ENCODE peak calls at places on chromosomes 2 and 18, in seven cellular contexts. K is C1 segment of cervical spinal cord, U is HTR-8/SVneo, H is adipocyte, Z is activated T-cell treated with anti-CD3 and anti-CD28 coated beads for 48 hours, M is astrocyte of the spinal cord, G is lower lobe of right lung. F is an unnamed sample.

GRCh38 chr18:49668583-49669290 is 106.9 kb downstream of the LIPG start:
- DNase-seq in K (peak), U (no peak), H (no peak), Z (no peak), M (peak), G (no peak), F (peak)

GRCh38 chr18:37012452-37012851 is 183.5 kb downstream of the KIAA1328 start:
- DNase-seq in K (no peak), U (no peak), H (no peak), Z (no peak), M (no peak), G (no peak), F (no peak)

GRCh38 chr18:21599585-21600525 is 649 bp downstream of the ESCO1 start:
- DNase-seq in K (peak), U (peak), H (peak), Z (peak), M (peak), G (peak), F (no peak)

GRCh38 chr2:121201796-121202195 is 83.2 kb downstream of the TFCP2L1 start:
- DNase-seq in K (no peak), U (no peak), H (no peak), Z (no peak), M (no peak), G (peak), F (no peak)

GRCh38 chr2:65261676-65262075 is 34.0 kb downstream of the ACTR2 start:
- DNase-seq in K (peak), U (no peak), H (no peak), Z (no peak), M (no peak), G (no peak), F (no peak)

GRCh38 chr2:15142069-15142689 is 419.0 kb downstream of the NBAS start:
- DNase-seq in K (no peak), U (peak), H (no peak), Z (peak), M (no peak), G (no peak), F (no peak)

GRCh38 chr2:33051586-33052385 is 105.0 kb downstream of the LTBP1 start:
- DNase-seq in K (no peak), U (no peak), H (peak), Z (no peak), M (peak), G (no peak), F (peak)

GRCh38 chr2:16665746-16666452 is at the start of gene CYRIA:
- DNase-seq in K (peak), U (no peak), H (peak), Z (peak), M (peak), G (peak), F (no peak)

GRCh38 chr2:10022041-10022421 is 21.3 kb upstream of the KLF11 start:
- DNase-seq in K (no peak), U (no peak), H (no peak), Z (no peak), M (no peak), G (peak), F (no peak)

GRCh38 chr18:58196164-58196563 is 152.1 kb downstream of the NEDD4L start:
- DNase-seq in K (peak), U (no peak), H (no peak), Z (no peak), M (no peak), G (no peak), F (no peak)

GRCh38 chr18:79611040-79611681 is 68.4 kb upstream of the CTDP1 start:
- DNase-seq in K (no peak), U (peak), H (peak), Z (no peak), M (peak), G (peak), F (no peak)

GRCh38 chr18:76274470-76275289 is 220.4 kb downstream of the ZNF516 start:
- DNase-seq in K (no peak), U (no peak), H (no peak), Z (no peak), M (no peak), G (no peak), F (no peak)

GRCh38 chr2:187552959-187553681 is 1.1 kb downstream of the TFPI start:
- DNase-seq in K (no peak), U (no peak), H (peak), Z (no peak), M (peak), G (no peak), F (no peak)

GRCh38 chr2:226079677-226080076 is 680.2 kb downstream of the NYAP2 start:
- DNase-seq in K (no peak), U (peak), H (peak), Z (no peak), M (peak), G (no peak), F (peak)

GRCh38 chr2:214808961-214809750 is at the start of gene BARD1:
- DNase-seq in K (no peak), U (peak), H (peak), Z (peak), M (peak), G (peak), F (peak)

GRCh38 chr2:197786010-197786877 is 1.1 kb upstream of the BOLL start:
- DNase-seq in K (no peak), U (no peak), H (no peak), Z (peak), M (no peak), G (peak), F (no peak)

GRCh38 chr2:235268535-235268934 is 225.3 kb upstream of the AGAP1 start:
- DNase-seq in K (no peak), U (peak), H (peak), Z (no peak), M (peak), G (no peak), F (no peak)

GRCh38 chr2:152600698-152601097 is 116.6 kb downstream of the PRPF40A start:
- DNase-seq in K (no peak), U (peak), H (peak), Z (no peak), M (no peak), G (no peak), F (no peak)

GRCh38 chr2:170822885-170823799 is 6.5 kb downstream of the GAD1 start:
- DNase-seq in K (peak), U (no peak), H (no peak), Z (no peak), M (no peak), G (no peak), F (no peak)

GRCh38 chr2:134466141-134466540 is 212.3 kb downstream of the MGAT5 start:
- DNase-seq in K (peak), U (no peak), H (no peak), Z (no peak), M (no peak), G (no peak), F (no peak)

GRCh38 chr2:10502803-10503107 is 54.6 kb upstream of the ODC1 start:
- DNase-seq in K (no peak), U (no peak), H (no peak), Z (no peak), M (no peak), G (no peak), F (no peak)

GRCh38 chr2:216101109-216101508 is 8.0 kb upstream of the XRCC5 start:
- DNase-seq in K (no peak), U (no peak), H (no peak), Z (no peak), M (no peak), G (no peak), F (no peak)

GRCh38 chr2:119384971-119385370 is 18.2 kb downstream of the DBI start:
- DNase-seq in K (no peak), U (no peak), H (no peak), Z (no peak), M (no peak), G (no peak), F (no peak)

GRCh38 chr18:45171575-45172225 is 443.6 kb upstream of the SLC14A2 start:
- DNase-seq in K (no peak), U (no peak), H (no peak), Z (no peak), M (peak), G (no peak), F (no peak)

GRCh38 chr18:44763327-44763726 is 82.6 kb downstream of the SETBP1 start:
- DNase-seq in K (no peak), U (no peak), H (no peak), Z (no peak), M (no peak), G (no peak), F (no peak)

GRCh38 chr2:70647873-70648481 is 94.4 kb upstream of the TGFA start:
- DNase-seq in K (peak), U (peak), H (peak), Z (peak), M (peak), G (peak), F (peak)

GRCh38 chr2:105271393-105272045 is 30.0 kb downstream of the GPR45 start:
- DNase-seq in K (no peak), U (no peak), H (no peak), Z (no peak), M (no peak), G (no peak), F (no peak)

GRCh38 chr2:8754056-8754790 is 72.4 kb downstream of the ID2 start:
- DNase-seq in K (peak), U (no peak), H (peak), Z (no peak), M (peak), G (no peak), F (peak)

GRCh38 chr2:175111200-175111657 is 56.8 kb downstream of the ATF2 start:
- DNase-seq in K (peak), U (peak), H (peak), Z (no peak), M (peak), G (no peak), F (peak)

GRCh38 chr2:239287461-239287860 is 113.4 kb downstream of the HDAC4 start:
- DNase-seq in K (no peak), U (no peak), H (no peak), Z (no peak), M (no peak), G (no peak), F (no peak)

GRCh38 chr18:45741056-45741455 is 17.1 kb downstream of the SLC14A1 start:
- DNase-seq in K (no peak), U (no peak), H (no peak), Z (no peak), M (no peak), G (no peak), F (no peak)

GRCh38 chr2:204898928-204899640 is 353.8 kb downstream of the PARD3B start:
- DNase-seq in K (no peak), U (no peak), H (no peak), Z (no peak), M (no peak), G (no peak), F (no peak)

GRCh38 chr2:234469251-234469845 is 27.5 kb downstream of the ARL4C start:
- DNase-seq in K (no peak), U (no peak), H (no peak), Z (no peak), M (no peak), G (no peak), F (no peak)

F was measured in astrocyte of the cerebellum.